ENCODE peak calls at places on chromosomes 3 and 15, in nine cellular contexts. N is brain pericyte; Z is T-helper 17 cell; A is activated CD8-positive, alpha-beta memory T cell treated with anti-CD3 and anti-CD28 coated beads, Interleukin-2, amount 10 ng/mL, durations not matched to agents 7 days and 5 days; U is B cell; O is neuronal stem cell; Y is substantia nigra; K is HEK293T; S is NCI-H524. P is an unnamed sample.

GRCh38 chr3:196189608-196190347 is 21.4 kb downstream of the ZDHHC19 start:
- DNase-seq in N (no peak), Z (no peak), A (no peak), U (no peak), O (no peak), Y (peak), K (no peak), S (no peak), P (no peak)

GRCh38 chr3:10380906-10381795 is 60.2 kb upstream of the SEC13 start:
- DNase-seq in N (no peak), Z (no peak), A (no peak), U (no peak), O (no peak), Y (no peak), K (no peak), S (peak), P (no peak)

GRCh38 chr15:63040954-63041353 is 1.6 kb upstream of the TPM1 start:
- DNase-seq in N (no peak), Z (no peak), A (no peak), U (no peak), O (no peak), Y (no peak), K (no peak), S (no peak), P (no peak)

GRCh38 chr3:171049831-171050444 is 23.4 kb upstream of the SLC2A2 start:
- DNase-seq in N (no peak), Z (no peak), A (peak), U (peak), O (peak), Y (peak), K (peak), S (peak), P (peak)

GRCh38 chr15:68271854-68272471 is 5.6 kb upstream of the FEM1B start:
- DNase-seq in N (no peak), Z (no peak), A (no peak), U (no peak), O (no peak), Y (no peak), K (peak), S (no peak), P (no peak)

GRCh38 chr3:45978348-45978747 is 17.3 kb downstream of the FYCO1 start:
- DNase-seq in N (no peak), Z (no peak), A (peak), U (no peak), O (no peak), Y (no peak), K (no peak), S (no peak), P (no peak)

GRCh38 chr3:59774613-59775012 is 724.8 kb upstream of the CFAP20DC start:
- DNase-seq in N (no peak), Z (no peak), A (no peak), U (no peak), O (no peak), Y (no peak), K (no peak), S (no peak), P (no peak)

GRCh38 chr15:93986400-93986984 is 244.9 kb upstream of the MCTP2 start:
- DNase-seq in N (no peak), Z (no peak), A (no peak), U (no peak), O (no peak), Y (no peak), K (no peak), S (no peak), P (no peak)

GRCh38 chr3:71780430-71780829 is 4.5 kb downstream of the PROK2 start:
- DNase-seq in N (no peak), Z (no peak), A (no peak), U (no peak), O (no peak), Y (no peak), K (no peak), S (no peak), P (no peak)

GRCh38 chr15:74320358-74321247 is 46.8 kb downstream of the CYP11A1 start:
- DNase-seq in N (no peak), Z (no peak), A (peak), U (no peak), O (no peak), Y (peak), K (peak), S (peak), P (peak)

GRCh38 chr3:52265387-52265786 is 13.1 kb downstream of the WDR82 start:
- DNase-seq in N (no peak), Z (no peak), A (no peak), U (no peak), O (no peak), Y (no peak), K (no peak), S (no peak), P (no peak)

GRCh38 chr3:27290760-27291159 is 78.4 kb downstream of the NEK10 start:
- DNase-seq in N (no peak), Z (no peak), A (no peak), U (no peak), O (no peak), Y (no peak), K (no peak), S (no peak), P (no peak)

GRCh38 chr3:4833471-4833870 is 145.8 kb upstream of the BHLHE40 start:
- DNase-seq in N (no peak), Z (no peak), A (no peak), U (no peak), O (no peak), Y (no peak), K (no peak), S (no peak), P (no peak)

GRCh38 chr3:197737749-197738462 is 1.2 kb upstream of the RUBCN start:
- DNase-seq in N (no peak), Z (no peak), A (no peak), U (no peak), O (no peak), Y (no peak), K (no peak), S (no peak), P (no peak)

GRCh38 chr15:57472861-57473260 is 96.6 kb downstream of the CGNL1 start:
- DNase-seq in N (no peak), Z (no peak), A (no peak), U (no peak), O (no peak), Y (no peak), K (no peak), S (no peak), P (no peak)

GRCh38 chr3:52522651-52523251 is 10.9 kb downstream of the NT5DC2 start:
- DNase-seq in N (no peak), Z (no peak), A (no peak), U (peak), O (no peak), Y (no peak), K (no peak), S (no peak), P (no peak)

GRCh38 chr15:52496776-52497470 is 31.8 kb downstream of the MYO5A start:
- DNase-seq in N (no peak), Z (no peak), A (no peak), U (no peak), O (no peak), Y (no peak), K (no peak), S (no peak), P (no peak)

GRCh38 chr15:74038707-74039655 is 43.4 kb downstream of the GOLGA6A start:
- DNase-seq in N (no peak), Z (no peak), A (no peak), U (no peak), O (no peak), Y (no peak), K (no peak), S (no peak), P (no peak)

GRCh38 chr3:42804831-42805821 is 836 bp upstream of the HIGD1A start:
- DNase-seq in N (no peak), Z (no peak), A (no peak), U (no peak), O (peak), Y (peak), K (no peak), S (no peak), P (no peak)

GRCh38 chr3:46369675-46370132 is 1.0 kb upstream of the CCR5 start:
- DNase-seq in N (no peak), Z (no peak), A (peak), U (no peak), O (no peak), Y (no peak), K (no peak), S (no peak), P (no peak)

GRCh38 chr3:79846148-79846933 is 78.5 kb upstream of the ROBO1 start:
- DNase-seq in N (no peak), Z (no peak), A (no peak), U (no peak), O (no peak), Y (no peak), K (peak), S (no peak), P (peak)

GRCh38 chr15:69116391-69116790 is 44.0 kb upstream of the GLCE start:
- DNase-seq in N (no peak), Z (no peak), A (no peak), U (no peak), O (no peak), Y (no peak), K (no peak), S (no peak), P (no peak)

P was measured in GM20000.